ENCODE peak calls at places on chromosome 22, in five cellular contexts. T, G, I, N and Q are unnamed samples.

GRCh38 chr22:22201185-22201924 is 43.2 kb upstream of the VPREB1 start:
- DNase-seq in T (no peak), G (peak; percentile 69), N (peak; percentile 24), I (peak; percentile 37), Q (peak; percentile 77)

GRCh38 chr22:30245181-30245984 is 1.2 kb downstream of the LIF start:
- DNase-seq in I (no peak), N (no peak), G (no peak), T (no peak), Q (no peak)

GRCh38 chr22:30235687-30236170 is 10.8 kb downstream of the LIF start:
- DNase-seq in T (peak; percentile 56), I (no peak), G (no peak), N (peak; percentile 88), Q (no peak)

GRCh38 chr22:50544746-50545253 is 899 bp upstream of the KLHDC7B start:
- DNase-seq in I (no peak), G (peak; percentile 84), T (peak; percentile 73), N (no peak), Q (peak; percentile 86)

GRCh38 chr22:21876486-21877176 is 9.2 kb upstream of the MAPK1 start:
- DNase-seq in N (peak; percentile 68), I (no peak), T (no peak), G (no peak), Q (no peak)

GRCh38 chr22:39520874-39521857 is 804 bp downstream of the ATF4 start:
- DNase-seq in G (peak; percentile 90), T (peak; percentile 69), N (peak; percentile 73), I (no peak), Q (peak; percentile 92)

GRCh38 chr22:22343603-22344276 is 99.2 kb downstream of the VPREB1 start:
- DNase-seq in T (no peak), N (no peak), I (no peak), G (no peak), Q (no peak)

GRCh38 chr22:46432164-46433068 is 96.9 kb downstream of the TRMU start:
- DNase-seq in I (no peak), T (no peak), N (no peak), G (no peak), Q (no peak)

GRCh38 chr22:46073683-46074504 is 76.4 kb upstream of the PPARA start:
- DNase-seq in T (no peak), G (peak; percentile 53), I (no peak), N (peak; percentile 42), Q (peak; percentile 73)

GRCh38 chr22:23574877-23575276 is 5.2 kb downstream of the IGLL1 start:
- DNase-seq in I (no peak), T (no peak), G (peak; percentile 34), N (no peak), Q (peak; percentile 44)

GRCh38 chr22:46995501-46996360 is 233.3 kb downstream of the TBC1D22A start:
- DNase-seq in I (no peak), N (no peak), G (no peak), T (no peak), Q (no peak)

GRCh38 chr22:25726241-25726640 is 15.7 kb upstream of the MYO18B start:
- DNase-seq in T (no peak), I (no peak), G (no peak), N (no peak), Q (no peak)

GRCh38 chr22:45308624-45309421 is 911 bp upstream of the FAM118A start:
- DNase-seq in G (no peak), T (peak; percentile 35), I (no peak), N (no peak), Q (no peak)

GRCh38 chr22:26322179-26322905 is 106.7 kb upstream of the ASPHD2 start:
- DNase-seq in N (peak; percentile 77), G (no peak), T (no peak), I (no peak), Q (no peak)

GRCh38 chr22:32202539-32203180 is 2.2 kb downstream of the RFPL2 start:
- DNase-seq in N (peak; percentile 22), T (no peak), G (peak; percentile 76), I (peak; percentile 37), Q (peak; percentile 83)

GRCh38 chr22:45006101-45006872 is 3.5 kb downstream of the PHF21B start:
- DNase-seq in G (no peak), I (peak; percentile 26), N (no peak), T (no peak), Q (no peak)

GRCh38 chr22:46537221-46537945 is at the start of gene CELSR1:
- DNase-seq in T (no peak), I (peak; percentile 55), G (peak; percentile 89), N (peak; percentile 11), Q (peak; percentile 94)

GRCh38 chr22:30650508-30651116 is 15.0 kb downstream of the SLC35E4 start:
- DNase-seq in I (no peak), N (no peak), G (no peak), T (no peak), Q (no peak)

GRCh38 chr22:22071455-22071854 is 88.9 kb upstream of the TOP3B start:
- DNase-seq in N (no peak), I (no peak), G (no peak), T (no peak), Q (no peak)

DNA sequence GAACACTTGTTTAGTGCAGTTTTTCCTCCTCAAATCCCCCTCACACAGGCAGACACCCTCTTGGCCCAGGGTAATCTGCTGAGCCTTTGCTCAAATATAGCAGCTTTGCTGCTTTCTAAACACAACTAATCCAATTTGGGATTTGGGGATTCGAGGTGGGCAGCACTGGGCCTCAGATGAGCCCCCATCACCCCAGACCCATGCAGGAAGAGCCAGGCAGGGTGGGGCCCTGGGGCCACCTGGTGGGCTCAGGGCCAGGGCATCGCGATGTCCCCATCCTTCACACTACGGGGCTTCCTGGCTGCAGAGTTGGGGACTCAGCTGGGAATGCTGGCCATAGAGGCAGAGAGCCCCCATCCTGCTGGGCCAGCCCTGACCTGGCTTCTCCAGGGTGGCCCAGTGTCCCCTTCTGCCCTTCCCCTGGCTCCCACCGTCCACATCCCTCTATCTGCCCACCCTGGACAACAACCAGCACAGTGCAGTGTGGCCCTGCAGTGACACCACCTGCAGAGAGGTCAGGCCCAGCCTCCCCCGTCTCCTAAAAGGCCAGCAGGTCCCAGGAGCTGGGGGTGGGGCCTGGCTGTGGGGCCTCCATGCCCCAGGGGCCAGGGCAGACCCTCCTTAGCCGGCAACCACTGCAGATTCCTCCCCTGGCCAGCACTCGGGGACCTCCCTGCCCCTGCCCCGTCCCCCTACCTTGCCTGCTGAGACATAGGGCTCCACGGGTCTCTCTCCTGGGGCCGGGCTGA is 56.6 kb upstream of the CCDC188 start:
- DNase-seq in G (no peak), N (no peak), I (no peak), T (no peak), Q (no peak)
- H3K4me3 ChIP-seq in G (peak overlapping the region; percentile 74), N (no peak overlapping the region), I (no peak overlapping the region), T (peak overlapping the region; percentile 68), Q (peak overlapping the region; percentile 74)

GRCh38 chr22:38244106-38244505 is 28.7 kb downstream of the TMEM184B start:
- DNase-seq in N (peak; percentile 34), G (no peak), I (no peak), T (no peak), Q (no peak)
- H3K4me1 ChIP-seq in N (peaks cover 31% of the 10 kb centered on the region), G (peaks cover 32% of the 10 kb centered on the region), I (peaks cover 16% of the 10 kb centered on the region), T (no peaks in the 10 kb centered on the region), Q (peaks cover 33% of the 10 kb centered on the region)

GRCh38 chr22:42856865-42857704 is at the start of gene ARFGAP3:
- DNase-seq in T (peak; percentile 87), I (peak; percentile 93), N (peak; percentile 91), G (peak; percentile 96), Q (peak; percentile 98)

GRCh38 chr22:42856179-42856864 is 751 bp downstream of the ARFGAP3 start:
- DNase-seq in I (peak; percentile 15), G (peak; percentile 83), N (peak; percentile 22), T (peak; percentile 41), Q (peak; percentile 85)

GRCh38 chr22:42855211-42855610 is 1.9 kb downstream of the ARFGAP3 start:
- DNase-seq in T (no peak), N (no peak), I (no peak), G (no peak), Q (no peak)

GRCh38 chr22:42855726-42856125 is 1.3 kb downstream of the ARFGAP3 start:
- DNase-seq in G (no peak), T (no peak), I (no peak), N (no peak), Q (no peak)

GRCh38 chr22:42857845-42858481 is 890 bp upstream of the ARFGAP3 start:
- DNase-seq in G (no peak), I (no peak), N (no peak), T (no peak), Q (no peak)
- H3K4me3 ChIP-seq in G (peak overlapping the region; percentile 92), I (no peak overlapping the region), N (no peak overlapping the region), T (peak overlapping the region; percentile 80), Q (peak overlapping the region; percentile 82)

GRCh38 chr22:35394810-35395563 is 5.0 kb upstream of the MCM5 start:
- DNase-seq in T (no peak), G (no peak), I (no peak), N (no peak), Q (no peak)
- H3K4me1 ChIP-seq in T (no peaks in the 10 kb centered on the region), G (peaks cover 10% of the 10 kb centered on the region), I (peaks cover 5% of the 10 kb centered on the region), N (no peaks in the 10 kb centered on the region), Q (no peaks in the 10 kb centered on the region)

GRCh38 chr22:29004647-29005371 is 56.8 kb downstream of the C22orf31 start:
- DNase-seq in N (peak; percentile 15), I (peak; percentile 88), G (peak; percentile 66), T (peak; percentile 22), Q (peak; percentile 83)

GRCh38 chr22:29002603-29003002 is 59.0 kb downstream of the C22orf31 start:
- DNase-seq in G (no peak), N (no peak), I (no peak), T (no peak), Q (no peak)

GRCh38 chr22:29003552-29003951 is 58.1 kb downstream of the C22orf31 start:
- DNase-seq in G (no peak), N (no peak), T (no peak), I (no peak), Q (no peak)

GRCh38 chr22:29006346-29006745 is 55.3 kb downstream of the C22orf31 start:
- DNase-seq in N (no peak), T (no peak), G (no peak), I (no peak), Q (no peak)

DNA sequence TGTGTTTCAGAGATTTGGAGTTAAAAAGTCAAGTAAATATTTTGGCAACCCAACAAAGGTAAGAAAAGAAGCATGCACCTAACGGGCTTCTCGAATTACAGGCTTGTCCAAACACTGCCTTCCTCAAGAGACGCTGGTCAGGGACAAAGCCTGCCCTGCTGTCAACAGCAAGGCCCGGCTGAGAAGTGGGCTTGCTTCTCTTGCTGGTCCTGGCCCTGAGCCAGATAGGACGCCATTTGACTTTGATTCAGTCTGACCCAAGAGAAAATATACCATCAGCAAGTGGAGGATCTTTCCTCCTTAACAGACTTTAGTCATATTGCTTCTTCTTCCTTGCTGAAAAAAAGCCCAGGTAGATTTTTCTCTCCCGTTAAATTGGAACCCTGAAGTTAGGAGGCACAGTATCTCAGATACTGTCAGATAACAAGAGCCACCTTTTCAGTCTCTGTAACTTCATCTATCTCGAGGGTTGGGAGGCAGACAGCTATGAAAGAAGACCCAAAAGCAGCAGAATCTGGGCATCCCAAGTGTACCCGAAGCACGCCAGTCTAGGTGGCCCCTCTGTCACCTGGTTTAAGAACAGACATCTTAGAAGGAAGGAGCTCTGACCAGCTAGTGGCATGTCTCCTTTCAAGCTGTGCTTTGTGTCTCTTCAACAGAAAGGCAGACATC is 57.5 kb downstream of the C22orf31 start:
- DNase-seq in N (no peak), G (peak; percentile 65), I (peak; percentile 17), T (peak; percentile 34), Q (no peak)
- H3K4me3 ChIP-seq in N (no peak overlapping the region), G (no peak overlapping the region), I (no peak overlapping the region), T (no peak overlapping the region), Q (no peak overlapping the region)

GRCh38 chr22:49359061-49359460 is 468.6 kb downstream of the BRD1 start:
- DNase-seq in T (no peak), N (no peak), I (no peak), G (peak; percentile 7), Q (peak; percentile 28)
- H3K4me1 ChIP-seq in T (no peaks in the 10 kb centered on the region), N (no peaks in the 10 kb centered on the region), I (peaks cover 1% of the 10 kb centered on the region), G (no peaks in the 10 kb centered on the region), Q (no peaks in the 10 kb centered on the region)

GRCh38 chr22:37324340-37325023 is 42.2 kb downstream of the CYTH4 start:
- DNase-seq in I (no peak), N (no peak), T (no peak), G (no peak), Q (peak; percentile 58)
- H3K4me3 ChIP-seq in I (peak overlapping the region; percentile 19), N (no peak overlapping the region), T (peak overlapping the region; percentile 23), G (no peak overlapping the region), Q (no peak overlapping the region)